ENCODE peak calls at places on chromosomes 16 and 17, in six cellular contexts. B is PC-3, I is A549, Z is cardiac muscle cell, G is GM23338, U is Calu3. F is an unnamed sample.

GRCh38 chr17:69159418-69159817 is 17.7 kb upstream of the ABCA6 start:
- DNase-seq in B (no peak), I (no peak), Z (no peak), G (no peak), U (no peak), F (no peak)

GRCh38 chr17:75440738-75441448 is 15.5 kb upstream of the TMEM94 start:
- DNase-seq in B (no peak), I (no peak), Z (no peak), G (no peak), U (no peak), F (no peak)

GRCh38 chr16:2213817-2214720 is 571 bp downstream of the PGP start:
- DNase-seq in B (no peak), I (no peak), Z (no peak), G (peak), U (no peak), F (no peak)

GRCh38 chr17:16081507-16082087 is 82.0 kb downstream of the TTC19 start:
- DNase-seq in B (no peak), I (no peak), Z (no peak), G (no peak), U (no peak), F (no peak)

GRCh38 chr17:9162275-9162985 is 141.1 kb downstream of the NTN1 start:
- DNase-seq in B (no peak), I (peak), Z (no peak), G (peak), U (no peak), F (no peak)

GRCh38 chr17:32795339-32795979 is 81.5 kb downstream of the MYO1D start:
- DNase-seq in B (no peak), I (no peak), Z (no peak), G (no peak), U (no peak), F (no peak)

GRCh38 chr17:58520843-58521430 is 6.5 kb upstream of the MTMR4 start:
- DNase-seq in B (peak), I (peak), Z (peak), G (peak), U (peak), F (no peak)

GRCh38 chr17:51120357-51120738 is 320 bp downstream of the SPAG9 start:
- DNase-seq in B (no peak), I (peak), Z (peak), G (no peak), U (no peak), F (no peak)

GRCh38 chr17:46818319-46818928 is at the start of gene WNT3:
- DNase-seq in B (no peak), I (no peak), Z (peak), G (peak), U (no peak), F (no peak)

GRCh38 chr17:81285179-81285878 is 9.8 kb downstream of the SLC38A10 start:
- DNase-seq in B (no peak), I (no peak), Z (no peak), G (no peak), U (no peak), F (no peak)

GRCh38 chr16:31063843-31064611 is 10.0 kb downstream of the ZNF668 start:
- DNase-seq in B (no peak), I (no peak), Z (no peak), G (no peak), U (no peak), F (no peak)

GRCh38 chr16:57343131-57343731 is 15.4 kb upstream of the CCL22 start:
- DNase-seq in B (no peak), I (no peak), Z (no peak), G (no peak), U (no peak), F (no peak)

GRCh38 chr16:30722443-30722842 is 23.5 kb downstream of the SRCAP start:
- DNase-seq in B (no peak), I (no peak), Z (no peak), G (peak), U (no peak), F (no peak)

GRCh38 chr17:44159519-44160210 is 10.8 kb upstream of the ASB16 start:
- DNase-seq in B (no peak), I (no peak), Z (peak), G (no peak), U (no peak), F (no peak)

GRCh38 chr16:74813109-74813641 is 38.6 kb upstream of the FA2H start:
- DNase-seq in B (peak), I (peak), Z (peak), G (peak), U (peak), F (peak)

GRCh38 chr16:54462766-54463165 is 176.2 kb upstream of the IRX3 start:
- DNase-seq in B (no peak), I (no peak), Z (no peak), G (no peak), U (no peak), F (no peak)

GRCh38 chr17:19440421-19440820 is 29.4 kb downstream of the RNF112 start:
- DNase-seq in B (no peak), I (no peak), Z (no peak), G (no peak), U (no peak), F (no peak)

GRCh38 chr17:75764711-75765421 is at the start of gene GALK1:
- DNase-seq in B (peak), I (peak), Z (peak), G (peak), U (peak), F (no peak)

GRCh38 chr16:70573451-70574121 is 50.0 kb downstream of the SF3B3 start:
- DNase-seq in B (peak), I (no peak), Z (no peak), G (peak), U (no peak), F (no peak)

GRCh38 chr17:4469552-4469951 is 29.1 kb upstream of the SPNS2 start:
- DNase-seq in B (no peak), I (no peak), Z (no peak), G (no peak), U (no peak), F (no peak)

GRCh38 chr17:71501716-71502115 is 619.1 kb upstream of the SOX9 start:
- DNase-seq in B (no peak), I (no peak), Z (no peak), G (no peak), U (no peak), F (no peak)

GRCh38 chr17:19762515-19762961 is 14.4 kb upstream of the ALDH3A1 start:
- DNase-seq in B (peak), I (peak), Z (peak), G (peak), U (peak), F (peak)

GRCh38 chr16:57194512-57194911 is 8.4 kb downstream of the RSPRY1 start:
- DNase-seq in B (peak), I (peak), Z (no peak), G (no peak), U (peak), F (no peak)

GRCh38 chr16:49635009-49635350 is 220.9 kb downstream of the ZNF423 start:
- DNase-seq in B (no peak), I (no peak), Z (no peak), G (no peak), U (no peak), F (no peak)

GRCh38 chr16:61968242-61968978 is 67.8 kb downstream of the CDH8 start:
- DNase-seq in B (no peak), I (no peak), Z (peak), G (peak), U (no peak), F (no peak)

GRCh38 chr17:49576121-49576905 is 642 bp downstream of the NXPH3 start:
- DNase-seq in B (peak), I (peak), Z (peak), G (peak), U (peak), F (no peak)

GRCh38 chr16:53433930-53434435 is 288 bp upstream of the RBL2 start:
- DNase-seq in B (peak), I (no peak), Z (no peak), G (no peak), U (no peak), F (no peak)

GRCh38 chr17:75012320-75013076 is at the start of gene MRPL58:
- DNase-seq in B (peak), I (peak), Z (peak), G (peak), U (peak), F (peak)

GRCh38 chr17:74493381-74493833 is 27.0 kb downstream of the CD300A start:
- DNase-seq in B (peak), I (peak), Z (peak), G (peak), U (peak), F (no peak)

GRCh38 chr16:2692251-2692947 is 10.1 kb downstream of the KCTD5 start:
- DNase-seq in B (no peak), I (no peak), Z (no peak), G (peak), U (no peak), F (no peak)

GRCh38 chr16:89380681-89381080 is 109.7 kb downstream of the ANKRD11 start:
- DNase-seq in B (no peak), I (no peak), Z (no peak), G (no peak), U (no peak), F (no peak)

GRCh38 chr16:10930755-10931093 is 11.5 kb downstream of the DEXI start:
- DNase-seq in B (no peak), I (no peak), Z (no peak), G (no peak), U (no peak), F (no peak)

DNA sequence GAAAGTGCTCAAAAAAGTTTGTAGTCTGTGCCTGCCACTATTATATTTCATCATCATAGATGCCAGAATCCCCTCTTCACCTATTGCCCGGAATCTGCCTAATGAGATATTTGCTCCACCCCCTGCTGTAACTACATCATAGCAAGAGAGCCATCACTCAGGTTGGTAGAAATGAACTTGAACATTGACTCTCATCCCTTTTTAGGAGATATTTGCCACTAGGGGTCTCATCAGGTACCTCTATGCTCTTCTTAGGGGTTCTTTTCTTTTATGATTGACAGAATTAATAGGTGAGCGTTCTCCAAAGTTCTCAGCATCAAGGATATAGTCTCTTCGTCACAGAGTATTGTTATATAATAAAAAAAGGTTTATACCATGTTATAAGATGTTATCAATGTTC is 20.0 kb downstream of the ANKS4B start:
- DNase-seq in B (no peak), I (no peak), Z (no peak), G (peak), U (no peak), F (no peak)
- TF ChIP-seq CTCF in B (peak), I (no peak), Z (no peak), G (no peak), U (no peak), F (no peak)

GRCh38 chr17:52271781-52272180 is 113.3 kb upstream of the CA10 start:
- DNase-seq in B (no peak), I (no peak), Z (no peak), G (no peak), U (no peak), F (no peak)
- TF ChIP-seq CTCF in B (no peak), I (no peak), Z (no peak), G (no peak), U (no peak), F (no peak)

DNA sequence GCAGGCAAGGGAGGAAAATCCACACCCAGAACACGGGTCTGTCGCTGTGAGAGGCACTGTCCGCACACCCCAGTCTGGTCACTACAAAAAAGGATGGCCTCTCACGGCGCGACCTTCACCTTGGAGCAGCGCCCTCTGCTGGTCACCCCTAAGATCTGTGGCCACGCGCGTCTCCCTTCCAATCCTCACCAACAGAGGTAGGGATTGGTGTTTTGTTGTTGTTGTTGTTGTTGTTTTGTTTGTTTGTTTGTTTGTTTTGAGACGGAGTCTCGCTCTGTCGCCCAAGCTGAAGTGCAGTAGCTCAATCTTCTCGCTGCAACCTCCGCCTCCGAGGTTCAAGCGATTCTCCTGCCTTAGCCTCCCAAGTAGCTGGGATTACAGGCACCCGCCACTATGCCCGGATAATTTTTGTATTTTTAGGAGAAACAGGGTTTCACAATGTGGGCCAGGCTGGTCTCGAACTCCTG is 15.0 kb upstream of the C17orf58 start:
- DNase-seq in B (peak), I (peak), Z (peak), G (peak), U (peak), F (no peak)
- TF ChIP-seq CTCF in B (peak), I (peak), Z (peak), G (peak), U (peak), F (peak)

GRCh38 chr16:23597003-23597756 is 1.1 kb upstream of the NDUFAB1 start:
- DNase-seq in B (peak), I (peak), Z (peak), G (peak), U (peak), F (no peak)
- TF ChIP-seq CTCF in B (peak), I (peak), Z (no peak), G (peak), U (no peak), F (no peak)

DNA sequence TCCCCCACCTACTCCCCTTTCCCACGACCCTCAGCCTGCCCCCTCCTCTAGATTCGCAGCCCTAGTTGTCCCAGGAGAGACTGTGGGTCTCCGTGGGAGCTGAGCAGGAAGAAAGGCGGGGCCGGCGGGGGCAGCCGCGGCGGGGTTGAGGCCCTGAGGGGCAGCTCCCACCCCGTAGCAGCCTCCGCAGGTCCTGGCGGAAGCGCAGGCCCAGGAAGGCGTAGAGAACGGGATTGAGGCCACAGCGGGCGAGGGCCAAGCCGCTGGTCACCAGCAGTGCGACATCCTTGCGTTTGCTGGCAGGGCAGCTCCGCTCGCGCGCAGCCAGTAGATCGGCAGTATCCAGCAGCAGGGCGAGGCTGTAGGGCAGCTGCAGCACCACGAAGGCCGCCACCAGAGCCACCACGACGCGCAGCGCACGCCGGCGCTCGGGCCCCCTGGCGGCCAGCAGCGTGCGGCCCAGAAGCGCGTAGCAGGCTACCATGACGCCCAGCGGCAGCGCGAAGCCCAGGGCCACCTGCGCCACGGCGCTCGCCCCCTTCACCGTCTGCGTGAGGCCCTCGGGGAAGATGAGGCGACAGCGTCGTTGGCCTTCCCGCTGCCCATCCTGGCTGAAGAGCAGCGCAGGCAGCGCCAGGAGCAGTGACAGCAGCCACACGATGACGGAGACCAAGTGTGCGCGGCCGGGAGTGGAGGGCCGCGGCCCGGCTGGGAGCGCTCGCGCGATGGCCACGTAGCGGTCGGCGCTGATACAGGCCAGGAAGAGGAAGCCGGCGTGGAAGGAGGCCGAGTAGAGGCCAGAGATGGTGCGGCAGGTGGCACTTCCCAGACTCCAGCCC is 1.9 kb downstream of the CCR10 start:
- DNase-seq in B (peak), I (peak), Z (peak), G (peak), U (peak), F (peak)
- TF ChIP-seq CTCF in B (peak), I (peak), Z (peak), G (peak), U (peak), F (peak)